ENCODE peak calls at places on chromosomes 1 and 21, in ten cellular contexts. P is activated gamma-delta T cell treated with Interleukin-2 at 50 U/mL for 16 hours, E is B cell, T is brain microvascular endothelial cell, A is upper lobe of right lung, U is iris pigment epithelial cell, H is GM18507, K is posterior vena cava, S is COR-L47, W is HCT116. Y is an unnamed sample.

GRCh38 chr1:182335771-182336170 is 55.8 kb downstream of the GLUL start:
- DNase-seq in P (no peak), E (no peak), T (no peak), A (no peak), U (no peak), H (no peak), K (no peak), S (no peak), W (no peak), Y (no peak)

GRCh38 chr21:46667191-46667734 is 31.8 kb downstream of the PRMT2 start:
- DNase-seq in P (no peak), E (no peak), T (peak), A (no peak), U (peak), H (no peak), K (no peak), S (peak), W (no peak), Y (peak)

GRCh38 chr1:61322008-61322744 is 239.8 kb downstream of the NFIA start:
- DNase-seq in P (no peak), E (no peak), T (no peak), A (no peak), U (no peak), H (no peak), K (no peak), S (no peak), W (no peak), Y (no peak)

GRCh38 chr1:50853325-50853724 is 106.7 kb downstream of the FAF1 start:
- DNase-seq in P (no peak), E (no peak), T (no peak), A (no peak), U (no peak), H (no peak), K (no peak), S (no peak), W (no peak), Y (no peak)

GRCh38 chr1:157963713-157964112 is 29.7 kb upstream of the KIRREL1 start:
- DNase-seq in P (peak), E (peak), T (peak), A (peak), U (peak), H (peak), K (peak), S (peak), W (peak), Y (peak)

GRCh38 chr1:6962956-6963915 is 178.0 kb downstream of the CAMTA1 start:
- DNase-seq in P (peak), E (peak), T (no peak), A (no peak), U (no peak), H (no peak), K (peak), S (no peak), W (peak), Y (no peak)

GRCh38 chr1:18957136-18957521 is 653 bp upstream of the IFFO2 start:
- DNase-seq in P (no peak), E (no peak), T (no peak), A (no peak), U (no peak), H (no peak), K (peak), S (no peak), W (no peak), Y (no peak)

GRCh38 chr1:53617382-53618217 is 121.4 kb downstream of the GLIS1 start:
- DNase-seq in P (no peak), E (no peak), T (no peak), A (peak), U (peak), H (no peak), K (peak), S (no peak), W (no peak), Y (peak)

GRCh38 chr1:31154632-31155215 is 85.0 kb downstream of the NKAIN1 start:
- DNase-seq in P (peak), E (peak), T (peak), A (peak), U (peak), H (peak), K (peak), S (peak), W (no peak), Y (peak)

GRCh38 chr1:94036721-94037120 is 84.2 kb downstream of the ABCA4 start:
- DNase-seq in P (no peak), E (no peak), T (no peak), A (no peak), U (peak), H (no peak), K (no peak), S (no peak), W (no peak), Y (no peak)

GRCh38 chr21:35904995-35905972 is 155.0 kb downstream of the SETD4 start:
- DNase-seq in P (no peak), E (no peak), T (no peak), A (peak), U (peak), H (no peak), K (peak), S (no peak), W (no peak), Y (no peak)

GRCh38 chr1:175073054-175073453 is 5.4 kb downstream of the TNN start:
- DNase-seq in P (no peak), E (no peak), T (no peak), A (no peak), U (peak), H (no peak), K (no peak), S (no peak), W (no peak), Y (no peak)

Y was measured in LHCN-M2.